ENCODE peak calls at places on chromosomes 11 and 22, in ten cellular contexts. P is GM13977, E is A549, O is cardiac muscle cell, W is astrocyte of the spinal cord, G is D721Med, Z is stomach, J is IMR-90, B is psoas muscle, A is endodermal cell. U is an unnamed sample.

GRCh38 chr11:106668147-106668546 is 350.1 kb downstream of the GUCY1A2 start:
- DNase-seq in P (no peak), E (no peak), O (peak; percentile 56), W (peak; percentile 75), G (no peak), Z (no peak), J (peak; percentile 71), B (no peak), A (no peak), U (no peak)

GRCh38 chr11:75795276-75796090 is 19.5 kb upstream of the UVRAG start:
- DNase-seq in P (no peak), E (no peak), O (no peak), W (no peak), G (no peak), Z (no peak), J (no peak), B (no peak), A (no peak), U (no peak)

GRCh38 chr11:60657880-60658279 is 41.5 kb upstream of the MS4A8 start:
- DNase-seq in P (no peak), E (peak; percentile 16), O (no peak), W (no peak), G (no peak), Z (peak; percentile 26), J (no peak), B (no peak), A (no peak), U (no peak)

GRCh38 chr11:21133722-21134121 is 464.3 kb downstream of the NELL1 start:
- DNase-seq in P (no peak), E (no peak), O (no peak), W (no peak), G (no peak), Z (no peak), J (no peak), B (no peak), A (no peak), U (no peak)

GRCh38 chr11:65224939-65225283 is 36.9 kb upstream of the POLA2 start:
- DNase-seq in P (no peak), E (peak; percentile 50), O (peak; percentile 72), W (peak; percentile 60), G (no peak), Z (peak; percentile 56), J (peak; percentile 79), B (peak; percentile 52), A (peak; percentile 89), U (no peak)

GRCh38 chr22:20825624-20826023 is 33.0 kb downstream of the PI4KA start:
- DNase-seq in P (no peak), E (no peak), O (no peak), W (no peak), G (no peak), Z (no peak), J (no peak), B (no peak), A (no peak), U (no peak)

GRCh38 chr11:61828629-61829407 is 718 bp downstream of the FADS2 start:
- DNase-seq in P (peak; percentile 81), E (peak; percentile 42), O (peak; percentile 48), W (peak; percentile 27), G (no peak), Z (no peak), J (no peak), B (peak; percentile 27), A (peak; percentile 82), U (peak; percentile 63)

GRCh38 chr22:39315389-39315788 is 4.0 kb downstream of the RPL3 start:
- DNase-seq in P (no peak), E (no peak), O (peak; percentile 39), W (no peak), G (no peak), Z (no peak), J (no peak), B (no peak), A (no peak), U (no peak)

GRCh38 chr11:120183701-120184141 is 27.1 kb upstream of the OAF start:
- DNase-seq in P (no peak), E (no peak), O (no peak), W (no peak), G (no peak), Z (peak; percentile 24), J (no peak), B (no peak), A (peak; percentile 34), U (no peak)

GRCh38 chr11:60859616-60860250 is 4.0 kb upstream of the PTGDR2 start:
- DNase-seq in P (no peak), E (no peak), O (no peak), W (no peak), G (no peak), Z (no peak), J (no peak), B (no peak), A (no peak), U (no peak)

GRCh38 chr11:119319702-119320592 is 3.0 kb upstream of the MCAM start:
- DNase-seq in P (peak; percentile 41), E (no peak), O (no peak), W (no peak), G (no peak), Z (no peak), J (no peak), B (peak; percentile 40), A (peak; percentile 81), U (peak; percentile 70)

GRCh38 chr22:39498368-39498767 is 3.7 kb upstream of the MIEF1 start:
- DNase-seq in P (no peak), E (no peak), O (peak; percentile 19), W (no peak), G (no peak), Z (peak; percentile 47), J (no peak), B (no peak), A (no peak), U (no peak)

GRCh38 chr11:115643491-115643995 is 139.3 kb upstream of the CADM1 start:
- DNase-seq in P (no peak), E (no peak), O (no peak), W (no peak), G (no peak), Z (no peak), J (no peak), B (no peak), A (no peak), U (no peak)

GRCh38 chr11:10742460-10743208 is 8.4 kb upstream of the CTR9 start:
- DNase-seq in P (no peak), E (no peak), O (peak; percentile 33), W (peak; percentile 61), G (no peak), Z (no peak), J (peak; percentile 88), B (no peak), A (no peak), U (no peak)

GRCh38 chr11:73931039-73931645 is 19.7 kb upstream of the DNAJB13 start:
- DNase-seq in P (peak; percentile 42), E (peak; percentile 87), O (peak; percentile 86), W (peak; percentile 82), G (no peak), Z (peak; percentile 37), J (peak; percentile 84), B (no peak), A (peak; percentile 76), U (peak; percentile 10)
- TF ChIP-seq CTCF in P (peak; percentile 40), E (peak; percentile 72), O (peak; percentile 51), W (peak; percentile 53), G (peak; percentile 63), Z (no peak), J (peak; percentile 64), B (peak; percentile 5), A (peak; percentile 80), U (peak; percentile 22)

GRCh38 chr22:29630180-29630498 is 26.7 kb downstream of the NF2 start:
- DNase-seq in P (no peak), E (no peak), O (no peak), W (no peak), G (no peak), Z (no peak), J (no peak), B (no peak), A (no peak), U (no peak)

GRCh38 chr22:29630987-29631386 is 27.6 kb downstream of the NF2 start:
- DNase-seq in P (no peak), E (no peak), O (no peak), W (no peak), G (no peak), Z (no peak), J (no peak), B (no peak), A (no peak), U (no peak)

GRCh38 chr22:29632672-29633071 is 29.2 kb downstream of the NF2 start:
- DNase-seq in P (no peak), E (no peak), O (no peak), W (no peak), G (no peak), Z (no peak), J (no peak), B (no peak), A (no peak), U (no peak)

GRCh38 chr22:29633514-29634312 is 30.3 kb downstream of the NF2 start:
- DNase-seq in P (no peak), E (no peak), O (peak; percentile 48), W (peak; percentile 77), G (no peak), Z (no peak), J (peak; percentile 26), B (no peak), A (no peak), U (no peak)

GRCh38 chr22:29631725-29632124 is 28.3 kb downstream of the NF2 start:
- DNase-seq in P (no peak), E (no peak), O (no peak), W (no peak), G (no peak), Z (no peak), J (no peak), B (no peak), A (no peak), U (no peak)
- TF ChIP-seq CTCF in P (no peak), E (no peak), O (no peak), W (no peak), G (no peak), Z (no peak), J (no peak), B (no peak), A (no peak), U (no peak)

DNA sequence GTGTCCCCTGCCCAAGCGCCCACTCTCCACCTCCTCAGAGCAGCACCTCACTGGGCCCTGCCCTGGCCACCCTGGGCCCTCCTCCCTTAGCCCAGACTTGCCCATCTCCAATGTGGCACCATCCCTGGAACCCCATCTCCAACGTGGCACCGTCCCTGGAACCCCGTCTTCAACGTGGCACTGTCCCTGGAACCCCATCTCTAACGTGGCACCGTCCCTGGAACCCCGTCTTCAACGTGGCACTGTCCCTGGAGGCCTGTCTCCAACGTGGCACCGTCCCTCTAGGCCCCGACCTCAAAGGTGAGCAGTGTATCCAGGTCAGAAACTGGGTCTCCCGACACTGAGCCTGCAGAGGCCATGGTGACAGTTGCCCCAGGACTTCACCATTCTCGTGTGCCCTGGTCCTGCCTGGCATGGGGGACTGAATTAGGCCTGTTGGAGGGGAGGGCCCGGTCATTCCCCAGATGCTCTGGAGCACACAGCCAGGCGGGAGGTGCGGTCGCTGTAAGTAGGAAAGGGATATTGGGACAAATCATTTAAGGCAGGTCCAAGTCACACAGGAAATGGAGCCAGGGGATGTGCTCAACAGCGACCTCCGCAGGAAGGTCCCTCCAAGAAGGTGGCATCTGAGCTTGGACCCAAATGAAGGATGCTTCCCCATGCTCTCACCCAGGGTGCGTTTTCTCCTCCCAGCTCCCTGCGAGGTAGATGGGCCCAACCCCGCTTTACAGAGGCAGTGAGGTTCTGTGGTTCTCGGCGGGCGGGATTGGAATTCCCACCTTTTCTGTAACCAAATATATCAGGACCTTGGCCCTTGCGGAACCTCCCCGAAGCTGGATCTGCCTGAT is 2.4 kb upstream of the CTSD start:
- DNase-seq in P (no peak), E (no peak), O (no peak), W (no peak), G (no peak), Z (no peak), J (no peak), B (peak; percentile 12), A (peak; percentile 86), U (no peak)
- TF ChIP-seq CTCF in P (peak; percentile 26), E (no peak), O (peak; percentile 3), W (peak; percentile 21), G (no peak), Z (no peak), J (peak; percentile 6), B (no peak), A (peak; percentile 72), U (no peak)

GRCh38 chr22:38177926-38178604 is 3.6 kb downstream of the PLA2G6 start:
- DNase-seq in P (no peak), E (peak; percentile 82), O (peak; percentile 85), W (peak; percentile 81), G (no peak), Z (peak; percentile 45), J (peak; percentile 89), B (peak; percentile 54), A (peak; percentile 75), U (no peak)
- TF ChIP-seq CTCF in P (no peak), E (no peak), O (no peak), W (no peak), G (no peak), Z (no peak), J (no peak), B (no peak), A (no peak), U (no peak)

U was measured in nephron progenitor cell.